ENCODE peak calls at places on chromosomes 7 and 10, in six cellular contexts. X is T-helper 2 cell, B is GM12865, H is ascending aorta, S is NCI-H748 treated with DMSO at 0.1 percent for 48 hours, P is hippocampal formation. Z is an unnamed sample.

GRCh38 chr7:116802144-116802747 is 60.1 kb upstream of the CAPZA2 start:
- DNase-seq in X (no peak), B (no peak), P (no peak), H (no peak), S (no peak), Z (peak)

GRCh38 chr7:27411145-27411544 is 168.5 kb downstream of the EVX1 start:
- DNase-seq in X (no peak), B (no peak), S (no peak), P (no peak), H (no peak), Z (no peak)

GRCh38 chr10:57628592-57629284 is 639.0 kb downstream of the IPMK start:
- DNase-seq in X (no peak), H (no peak), P (no peak), S (peak), B (no peak), Z (no peak)

GRCh38 chr7:46145412-46145811 is 224.3 kb upstream of the IGFBP3 start:
- DNase-seq in H (peak), S (no peak), B (no peak), P (no peak), X (no peak), Z (peak)

GRCh38 chr10:38032881-38033280 is 22.4 kb downstream of the ZNF33A start:
- DNase-seq in H (no peak), P (no peak), X (no peak), S (no peak), B (no peak), Z (no peak)

GRCh38 chr7:116083791-116084190 is 53.2 kb upstream of the TFEC start:
- DNase-seq in X (no peak), H (no peak), P (no peak), S (no peak), B (no peak), Z (no peak)

GRCh38 chr7:2807846-2808772 is 36.0 kb downstream of the GNA12 start:
- DNase-seq in B (peak), H (no peak), P (no peak), S (no peak), X (no peak), Z (no peak)

GRCh38 chr10:86262671-86263165 is 103.9 kb downstream of the GRID1 start:
- DNase-seq in S (no peak), X (no peak), P (peak), B (no peak), H (peak), Z (no peak)

GRCh38 chr10:43110318-43111071 is 27.8 kb upstream of the CSGALNACT2 start:
- DNase-seq in X (no peak), S (no peak), P (no peak), H (no peak), B (peak), Z (peak)

GRCh38 chr7:104272767-104273384 is 55.5 kb upstream of the LHFPL3 start:
- DNase-seq in H (no peak), X (no peak), B (peak), S (peak), P (no peak), Z (peak)

GRCh38 chr10:2460846-2461245 is 606.5 kb upstream of the PFKP start:
- DNase-seq in B (no peak), P (no peak), X (no peak), H (no peak), S (no peak), Z (no peak)

GRCh38 chr7:25615603-25616002 is 387.3 kb upstream of the NPVF start:
- DNase-seq in H (no peak), P (no peak), S (no peak), B (no peak), X (no peak), Z (peak)

GRCh38 chr10:82759050-82759449 is 884.1 kb downstream of the NRG3 start:
- DNase-seq in H (no peak), X (no peak), B (no peak), P (no peak), S (no peak), Z (no peak)

GRCh38 chr7:30740417-30741181 is 11.3 kb upstream of the INMT start:
- DNase-seq in B (peak), X (peak), S (peak), P (peak), H (peak), Z (peak)

GRCh38 chr10:11270135-11270857 is 252.6 kb downstream of the CELF2 start:
- DNase-seq in S (peak), H (peak), X (peak), P (no peak), B (peak), Z (peak)

GRCh38 chr7:29065458-29065857 is 80.9 kb downstream of the CPVL start:
- DNase-seq in P (no peak), B (no peak), S (no peak), H (no peak), X (no peak), Z (no peak)

Z was measured in M059J.